ENCODE peak calls at places on chromosomes 11 and 22, in seven cellular contexts. J, T, O, C, N, D and K are unnamed samples.

GRCh38 chr11:3119141-3119821 is 45.8 kb downstream of the OSBPL5 start:
- DNase-seq in O (no peak), J (no peak), N (no peak), D (no peak), T (no peak), C (no peak), K (no peak)

GRCh38 chr11:117273550-117274289 is 17.4 kb upstream of the BACE1-AS start:
- DNase-seq in N (no peak), J (no peak), C (no peak), T (peak; percentile 92), O (peak; percentile 92), D (peak; percentile 90), K (no peak)

GRCh38 chr11:8604078-8604723 is 10.2 kb upstream of the STK33 start:
- DNase-seq in C (peak; percentile 75), D (peak; percentile 75), N (peak; percentile 88), J (peak; percentile 51), O (peak; percentile 100), T (peak; percentile 100), K (peak; percentile 88)

GRCh38 chr22:23063539-23064380 is 6.6 kb upstream of the GNAZ start:
- DNase-seq in T (no peak), O (no peak), J (no peak), C (peak; percentile 20), N (peak; percentile 39), D (no peak), K (no peak)

GRCh38 chr11:58316142-58316541 is 42.7 kb downstream of the OR5B17 start:
- DNase-seq in N (no peak), T (peak; percentile 80), O (peak; percentile 8), D (no peak), J (no peak), C (no peak), K (no peak)

GRCh38 chr11:104005234-104005855 is 31.1 kb upstream of the DDI1 start:
- DNase-seq in D (no peak), C (no peak), O (peak; percentile 50), N (no peak), J (no peak), T (peak; percentile 72), K (no peak)

GRCh38 chr11:70551323-70552166 is 153.2 kb downstream of the CTTN start:
- DNase-seq in N (no peak), O (no peak), C (no peak), T (peak; percentile 23), J (no peak), D (peak; percentile 88), K (peak; percentile 74)

GRCh38 chr11:66002648-66003225 is 434 bp downstream of the BANF1 start:
- DNase-seq in T (peak; percentile 48), J (no peak), N (no peak), C (peak; percentile 34), D (peak; percentile 40), O (peak; percentile 50), K (peak; percentile 59)

GRCh38 chr11:111631666-111632039 is 29.4 kb downstream of the SIK2 start:
- DNase-seq in D (peak; percentile 22), N (no peak), O (peak; percentile 52), J (no peak), T (peak; percentile 88), C (no peak), K (peak; percentile 95)

GRCh38 chr22:42328130-42328821 is 57.8 kb upstream of the TCF20 start:
- DNase-seq in C (no peak), D (no peak), N (no peak), O (no peak), T (no peak), J (no peak), K (peak; percentile 70)

GRCh38 chr11:67118059-67118766 is 850 bp upstream of the KDM2A start:
- DNase-seq in O (no peak), D (peak; percentile 57), J (no peak), T (no peak), N (peak; percentile 84), C (peak; percentile 61), K (peak; percentile 36)

GRCh38 chr11:117445097-117445658 is 117.5 kb downstream of the CEP164 start:
- DNase-seq in O (no peak), T (no peak), J (no peak), N (no peak), C (no peak), D (no peak), K (no peak)

GRCh38 chr22:40620464-40621046 is 16.0 kb downstream of the MRTFA start:
- DNase-seq in D (peak; percentile 79), J (no peak), N (no peak), C (no peak), T (peak; percentile 80), O (peak; percentile 51), K (peak; percentile 90)

GRCh38 chr22:41682033-41682807 is 6.4 kb downstream of the SNU13 start:
- DNase-seq in C (peak; percentile 86), D (peak; percentile 89), N (peak; percentile 92), O (peak; percentile 91), J (peak; percentile 66), T (peak; percentile 88), K (peak; percentile 93)

GRCh38 chr11:68036717-68037239 is 2.0 kb upstream of the TCIRG1 start:
- DNase-seq in J (no peak), C (no peak), N (no peak), T (no peak), O (no peak), D (no peak), K (peak; percentile 26)

GRCh38 chr11:76459299-76459698 is 14.5 kb downstream of the EMSY start:
- DNase-seq in D (peak; percentile 35), J (no peak), O (peak; percentile 15), C (no peak), N (no peak), T (no peak), K (no peak)

GRCh38 chr11:115707180-115707905 is 203.1 kb upstream of the CADM1 start:
- DNase-seq in C (no peak), J (no peak), N (no peak), D (no peak), T (no peak), O (no peak), K (no peak)

GRCh38 chr11:102527041-102527440 is 3.5 kb downstream of the MMP7 start:
- DNase-seq in D (no peak), C (no peak), T (no peak), N (no peak), J (no peak), O (no peak), K (no peak)

GRCh38 chr11:36817336-36817965 is 219.4 kb upstream of the RAG2 start:
- DNase-seq in D (peak; percentile 48), C (no peak), J (no peak), O (peak; percentile 50), N (no peak), T (no peak), K (peak; percentile 19)

GRCh38 chr11:122516686-122517085 is 138.8 kb upstream of the UBASH3B start:
- DNase-seq in C (no peak), N (no peak), O (no peak), J (no peak), D (no peak), T (no peak), K (no peak)

GRCh38 chr22:25955323-25955722 is 213.3 kb downstream of the MYO18B start:
- DNase-seq in J (no peak), D (no peak), T (no peak), C (no peak), N (no peak), O (no peak), K (no peak)

GRCh38 chr22:25960375-25960774 is 208.9 kb upstream of the SEZ6L start:
- DNase-seq in D (peak; percentile 45), T (no peak), N (no peak), C (peak; percentile 46), J (no peak), O (no peak), K (no peak)

GRCh38 chr22:25953919-25954318 is 211.9 kb downstream of the MYO18B start:
- DNase-seq in N (no peak), D (no peak), T (no peak), C (no peak), J (no peak), O (no peak), K (no peak)

GRCh38 chr22:25953276-25953675 is 211.3 kb downstream of the MYO18B start:
- DNase-seq in D (no peak), J (no peak), O (no peak), N (no peak), T (no peak), C (no peak), K (peak; percentile 19)

GRCh38 chr22:25956801-25957200 is 212.5 kb upstream of the SEZ6L start:
- DNase-seq in T (no peak), D (no peak), N (no peak), C (no peak), J (no peak), O (no peak), K (no peak)
- H3K23ac ChIP-seq in T (no peak overlapping the region), D (no peak overlapping the region), N (no peak overlapping the region), C (no peak overlapping the region), J (no peak overlapping the region), O (no peak overlapping the region), K (no peak overlapping the region)

GRCh38 chr11:10991372-10991771 is 133.5 kb upstream of the ZBED5 start:
- DNase-seq in O (no peak), D (no peak), T (no peak), C (no peak), J (no peak), N (no peak), K (no peak)
- H3K23ac ChIP-seq in O (no peak overlapping the region), D (no peak overlapping the region), T (no peak overlapping the region), C (no peak overlapping the region), J (no peak overlapping the region), N (no peak overlapping the region), K (no peak overlapping the region)

GRCh38 chr22:19520566-19521305 is 3.5 kb downstream of the CLDN5 start:
- DNase-seq in N (no peak), C (no peak), T (no peak), D (no peak), O (no peak), J (no peak), K (no peak)

GRCh38 chr22:19523240-19524169 is 705 bp downstream of the CLDN5 start:
- DNase-seq in C (peak; percentile 69), N (peak; percentile 74), D (peak; percentile 68), J (peak; percentile 48), O (peak; percentile 45), T (peak; percentile 9), K (peak; percentile 27)

GRCh38 chr22:19522190-19522880 is 1.9 kb downstream of the CLDN5 start:
- DNase-seq in D (peak; percentile 22), C (peak; percentile 43), N (no peak), O (no peak), T (no peak), J (no peak), K (no peak)

GRCh38 chr22:19524170-19525115 is at the start of gene CLDN5:
- DNase-seq in N (peak; percentile 89), J (peak; percentile 63), D (peak; percentile 26), C (peak; percentile 84), O (peak; percentile 28), T (no peak), K (no peak)

GRCh38 chr22:19522881-19523239 is 1.4 kb downstream of the CLDN5 start:
- DNase-seq in C (no peak), N (no peak), O (no peak), D (no peak), T (no peak), J (no peak), K (no peak)
- H3K23ac ChIP-seq in C (no peak overlapping the region), N (no peak overlapping the region), O (no peak overlapping the region), D (no peak overlapping the region), T (no peak overlapping the region), J (peak overlapping the region; percentile 99), K (no peak overlapping the region)

DNA sequence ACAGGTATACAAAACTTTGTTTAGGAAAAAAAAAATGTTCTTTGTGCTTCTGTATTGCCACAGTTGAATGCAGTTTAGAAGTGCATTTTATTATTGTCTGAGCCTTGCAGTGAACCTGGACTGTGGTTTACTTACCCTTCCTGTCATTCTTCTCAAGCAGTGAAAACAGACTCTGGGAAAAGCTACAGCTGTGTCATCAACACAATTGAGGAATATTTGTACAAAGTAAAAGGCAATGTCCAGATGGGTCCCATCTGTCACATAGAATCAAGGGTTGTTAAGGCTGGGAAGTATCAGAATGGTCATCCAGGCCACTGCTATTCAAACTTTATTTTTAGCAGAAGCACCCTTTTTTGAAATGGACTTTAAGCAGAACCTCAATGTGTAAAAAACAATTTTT is 73.3 kb downstream of the TRIM44 start:
- DNase-seq in O (peak; percentile 8), D (no peak), T (no peak), C (no peak), J (no peak), N (no peak), K (no peak)
- H3K23ac ChIP-seq in O (no peak overlapping the region), D (no peak overlapping the region), T (no peak overlapping the region), C (no peak overlapping the region), J (no peak overlapping the region), N (no peak overlapping the region), K (no peak overlapping the region)